ENCODE peak calls at places on chromosome 9, in seven cellular contexts. Z is left ventricle myocardium inferior, O is AG04450, K is body of pancreas, V is HCT116, F is uterus, L is BE2C. D is an unnamed sample. For H3K27me3, the result is how much of the 10 kb centered on the place peaks cover.

GRCh38 chr9:75238311-75238976 is 150.1 kb downstream of the OSTF1 start:
- DNase-seq in Z (no peak), O (peak), K (peak), V (peak), F (no peak), L (peak), D (peak)

GRCh38 chr9:7756088-7756487 is 43.5 kb downstream of the DMAC1 start:
- DNase-seq in Z (no peak), O (no peak), K (no peak), V (no peak), F (no peak), L (no peak), D (no peak)

GRCh38 chr9:15225564-15226126 is 81.4 kb downstream of the TTC39B start:
- DNase-seq in Z (no peak), O (no peak), K (no peak), V (no peak), F (no peak), L (no peak), D (no peak)

GRCh38 chr9:121286973-121287721 is 19.2 kb downstream of the GSN start:
- DNase-seq in Z (peak), O (peak), K (peak), V (peak), F (peak), L (peak), D (peak)

GRCh38 chr9:91038483-91039124 is 237.0 kb downstream of the SYK start:
- DNase-seq in Z (no peak), O (no peak), K (no peak), V (no peak), F (no peak), L (no peak), D (no peak)

GRCh38 chr9:11163843-11164242 is 551.0 kb upstream of the PTPRD start:
- DNase-seq in Z (no peak), O (no peak), K (no peak), V (no peak), F (no peak), L (no peak), D (no peak)

GRCh38 chr9:110148384-110148783 is 59.6 kb downstream of the C9orf152 start:
- DNase-seq in Z (no peak), O (no peak), K (no peak), V (no peak), F (no peak), L (no peak), D (no peak)

GRCh38 chr9:133979921-133980863 is 11.9 kb downstream of the VAV2 start:
- DNase-seq in Z (peak), O (no peak), K (peak), V (no peak), F (no peak), L (peak), D (no peak)

GRCh38 chr9:23820731-23821399 is 5.2 kb downstream of the ELAVL2 start:
- DNase-seq in Z (no peak), O (no peak), K (no peak), V (no peak), F (no peak), L (peak), D (no peak)

GRCh38 chr9:5626727-5627634 is 1.9 kb upstream of the RIC1 start:
- DNase-seq in Z (peak), O (no peak), K (no peak), V (no peak), F (no peak), L (peak), D (peak)

GRCh38 chr9:136691316-136692189 is 4.3 kb upstream of the AGPAT2 start:
- DNase-seq in Z (no peak), O (no peak), K (no peak), V (no peak), F (no peak), L (no peak), D (no peak)

GRCh38 chr9:107710988-107711387 is 221.4 kb upstream of the KLF4 start:
- DNase-seq in Z (no peak), O (no peak), K (no peak), V (no peak), F (no peak), L (no peak), D (no peak)

GRCh38 chr9:80004687-80005086 is 432.9 kb downstream of the TLE4 start:
- DNase-seq in Z (no peak), O (no peak), K (no peak), V (no peak), F (no peak), L (no peak), D (no peak)

GRCh38 chr9:73180373-73180772 is 28.7 kb downstream of the ANXA1 start:
- DNase-seq in Z (no peak), O (no peak), K (no peak), V (no peak), F (no peak), L (no peak), D (no peak)

GRCh38 chr9:128124873-128125574 is 2.5 kb downstream of the PTGES2 start:
- DNase-seq in Z (peak), O (peak), K (peak), V (peak), F (no peak), L (peak), D (peak)

GRCh38 chr9:84875193-84875592 is 205.7 kb downstream of the NTRK2 start:
- DNase-seq in Z (no peak), O (no peak), K (no peak), V (no peak), F (no peak), L (no peak), D (no peak)

GRCh38 chr9:18359335-18359734 is 114.6 kb upstream of the ADAMTSL1 start:
- DNase-seq in Z (no peak), O (no peak), K (no peak), V (no peak), F (no peak), L (no peak), D (no peak)

GRCh38 chr9:127664678-127665507 is 41.9 kb upstream of the CFAP157 start:
- DNase-seq in Z (no peak), O (no peak), K (no peak), V (no peak), F (no peak), L (peak), D (peak)

GRCh38 chr9:86540999-86541398 is 186.8 kb upstream of the TUT7 start:
- DNase-seq in Z (no peak), O (no peak), K (no peak), V (no peak), F (no peak), L (no peak), D (no peak)

GRCh38 chr9:77003366-77003765 is 16.1 kb upstream of the FOXB2 start:
- DNase-seq in Z (no peak), O (no peak), K (no peak), V (no peak), F (no peak), L (no peak), D (peak)

GRCh38 chr9:34957492-34958410 is at the start of gene PHF24:
- DNase-seq in Z (no peak), O (no peak), K (no peak), V (no peak), F (no peak), L (peak), D (no peak)

GRCh38 chr9:3788211-3788610 is 262.4 kb upstream of the RFX3 start:
- DNase-seq in Z (no peak), O (no peak), K (no peak), V (no peak), F (no peak), L (no peak), D (no peak)

GRCh38 chr9:17082343-17082742 is 52.5 kb upstream of the CNTLN start:
- DNase-seq in Z (no peak), O (peak), K (no peak), V (no peak), F (peak), L (peak), D (no peak)

GRCh38 chr9:119959846-119960545 is 590.8 kb upstream of the BRINP1 start:
- DNase-seq in Z (no peak), O (no peak), K (no peak), V (no peak), F (no peak), L (no peak), D (no peak)

GRCh38 chr9:81521892-81522291 is 167.5 kb downstream of the TLE1 start:
- DNase-seq in Z (no peak), O (no peak), K (no peak), V (no peak), F (no peak), L (no peak), D (no peak)

GRCh38 chr9:96135071-96135825 is 166.7 kb downstream of the HSD17B3 start:
- DNase-seq in Z (no peak), O (peak), K (no peak), V (no peak), F (no peak), L (no peak), D (no peak)

GRCh38 chr9:136947955-136948510 is 3.0 kb downstream of the C8G start:
- DNase-seq in Z (peak), O (no peak), K (no peak), V (peak), F (no peak), L (peak), D (no peak)

GRCh38 chr9:91162784-91163440 is 198.8 kb downstream of the AUH start:
- DNase-seq in Z (no peak), O (no peak), K (no peak), V (no peak), F (no peak), L (no peak), D (no peak)

GRCh38 chr9:68979538-68980314 is 34.2 kb downstream of the PRKACG start:
- DNase-seq in Z (peak), O (no peak), K (peak), V (no peak), F (no peak), L (no peak), D (no peak)

GRCh38 chr9:10282084-10282483 is 330.7 kb downstream of the PTPRD start:
- DNase-seq in Z (no peak), O (no peak), K (no peak), V (no peak), F (no peak), L (no peak), D (no peak)

GRCh38 chr9:121860213-121860612 is 208.8 kb downstream of the DAB2IP start:
- DNase-seq in Z (no peak), O (no peak), K (no peak), V (no peak), F (no peak), L (no peak), D (no peak)

GRCh38 chr9:109483771-109484442 is 14.2 kb downstream of the PTPN3 start:
- DNase-seq in Z (no peak), O (no peak), K (no peak), V (no peak), F (no peak), L (no peak), D (no peak)

DNA sequence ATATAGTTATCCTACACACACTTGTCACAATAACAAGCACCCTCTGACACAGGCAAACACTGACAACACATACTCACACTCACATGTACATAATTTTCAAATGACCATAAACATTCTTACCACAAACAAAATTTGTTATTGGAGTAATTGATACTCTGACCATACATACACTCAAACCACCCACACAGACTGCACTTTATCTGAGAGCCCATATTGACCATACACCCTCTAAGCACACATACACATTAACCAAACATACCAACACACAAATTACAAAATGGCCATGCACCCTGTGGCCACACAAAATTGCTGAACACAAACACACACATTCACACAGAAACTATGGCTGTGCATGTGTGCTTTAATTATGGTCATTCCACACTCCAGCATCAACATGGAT is 79.1 kb upstream of the FAM120A start:
- DNase-seq in Z (no peak), O (no peak), K (no peak), V (no peak), F (no peak), L (no peak), D (no peak)
- TF ChIP-seq CTCF in Z (no peak), O (no peak), K (no peak), V (no peak), F (no peak), L (no peak), D (no peak)

GRCh38 chr9:93942176-93942575 is 13.0 kb downstream of the BARX1 start:
- DNase-seq in Z (no peak), O (no peak), K (no peak), V (no peak), F (no peak), L (no peak), D (no peak)

GRCh38 chr9:93945400-93946337 is 9.5 kb downstream of the BARX1 start:
- DNase-seq in Z (no peak), O (no peak), K (no peak), V (no peak), F (no peak), L (no peak), D (no peak)

GRCh38 chr9:93944011-93944410 is 11.1 kb downstream of the BARX1 start:
- DNase-seq in Z (no peak), O (no peak), K (no peak), V (no peak), F (no peak), L (no peak), D (no peak)

GRCh38 chr9:93940951-93941350 is 14.2 kb downstream of the BARX1 start:
- DNase-seq in Z (no peak), O (no peak), K (no peak), V (no peak), F (no peak), L (no peak), D (no peak)

DNA sequence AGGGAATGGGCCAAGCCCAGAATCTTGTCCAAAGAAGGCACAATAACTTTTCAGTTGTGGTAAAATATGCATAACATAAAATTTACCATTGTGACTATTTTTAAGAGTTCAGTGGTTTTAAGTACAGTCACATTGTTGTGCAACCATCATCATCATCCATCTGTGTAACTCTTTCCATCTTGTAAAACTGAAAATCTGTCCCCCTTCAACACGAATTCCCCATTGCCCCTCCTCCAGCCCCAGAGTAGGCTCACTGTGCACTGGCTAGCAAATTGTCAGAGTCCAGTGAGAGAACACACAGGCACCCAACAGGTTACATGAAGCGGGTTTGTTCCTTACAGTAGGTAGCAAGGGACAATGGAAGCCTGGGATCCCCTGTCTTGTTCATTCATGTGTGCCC is 13.7 kb downstream of the BARX1 start:
- DNase-seq in Z (no peak), O (no peak), K (no peak), V (no peak), F (no peak), L (no peak), D (no peak)
- H3K27me3 ChIP-seq in Z (half or more), O (under half), K (under half), V (under half), F (under half), L (under half), D (under half)

GRCh38 chr9:2622361-2623045 is 916 bp downstream of the VLDLR start:
- DNase-seq in Z (peak), O (no peak), K (peak), V (no peak), F (peak), L (peak), D (no peak)
- TF ChIP-seq CTCF in Z (no peak), O (no peak), K (no peak), V (no peak), F (no peak), L (no peak), D (no peak)

DNA sequence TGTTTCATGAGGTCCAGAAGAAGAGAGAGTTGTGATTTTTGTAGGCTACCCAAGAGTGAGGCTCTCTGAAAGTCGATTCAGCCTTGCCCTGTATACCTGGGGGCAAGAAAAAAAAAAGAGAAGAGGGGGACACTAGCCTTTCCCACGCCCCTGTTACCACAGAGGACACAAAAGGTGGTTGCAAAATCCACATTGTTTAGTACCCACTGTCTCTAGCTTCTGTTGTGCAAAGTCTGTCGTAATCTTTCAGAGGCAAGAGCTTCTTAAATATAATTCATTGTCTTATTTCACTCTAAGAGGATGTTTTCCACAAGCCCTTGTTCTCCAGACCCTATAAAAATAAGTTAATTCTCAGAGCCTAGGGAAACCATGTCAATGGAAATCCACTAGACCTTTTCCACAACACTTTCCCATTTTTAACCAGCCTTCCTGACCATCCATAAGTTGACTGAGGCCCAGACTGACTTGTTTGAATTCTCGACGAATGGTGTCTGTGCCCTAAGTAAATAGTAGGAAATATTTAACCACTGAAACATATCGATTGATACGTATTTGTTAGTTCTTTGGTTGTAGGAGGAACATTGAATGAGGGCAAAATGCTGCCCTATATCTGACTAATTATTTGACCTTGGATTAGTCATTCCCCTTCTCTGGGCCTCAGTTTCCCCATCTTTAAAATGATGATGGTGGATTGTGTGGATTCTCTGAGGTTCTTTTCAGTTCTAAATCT is 182.7 kb downstream of the PAPPA start:
- DNase-seq in Z (no peak), O (no peak), K (no peak), V (no peak), F (no peak), L (no peak), D (no peak)
- H3K27me3 ChIP-seq in Z (under half), O (under half), K (under half), V (half or more), F (under half), L (under half), D (under half)

DNA sequence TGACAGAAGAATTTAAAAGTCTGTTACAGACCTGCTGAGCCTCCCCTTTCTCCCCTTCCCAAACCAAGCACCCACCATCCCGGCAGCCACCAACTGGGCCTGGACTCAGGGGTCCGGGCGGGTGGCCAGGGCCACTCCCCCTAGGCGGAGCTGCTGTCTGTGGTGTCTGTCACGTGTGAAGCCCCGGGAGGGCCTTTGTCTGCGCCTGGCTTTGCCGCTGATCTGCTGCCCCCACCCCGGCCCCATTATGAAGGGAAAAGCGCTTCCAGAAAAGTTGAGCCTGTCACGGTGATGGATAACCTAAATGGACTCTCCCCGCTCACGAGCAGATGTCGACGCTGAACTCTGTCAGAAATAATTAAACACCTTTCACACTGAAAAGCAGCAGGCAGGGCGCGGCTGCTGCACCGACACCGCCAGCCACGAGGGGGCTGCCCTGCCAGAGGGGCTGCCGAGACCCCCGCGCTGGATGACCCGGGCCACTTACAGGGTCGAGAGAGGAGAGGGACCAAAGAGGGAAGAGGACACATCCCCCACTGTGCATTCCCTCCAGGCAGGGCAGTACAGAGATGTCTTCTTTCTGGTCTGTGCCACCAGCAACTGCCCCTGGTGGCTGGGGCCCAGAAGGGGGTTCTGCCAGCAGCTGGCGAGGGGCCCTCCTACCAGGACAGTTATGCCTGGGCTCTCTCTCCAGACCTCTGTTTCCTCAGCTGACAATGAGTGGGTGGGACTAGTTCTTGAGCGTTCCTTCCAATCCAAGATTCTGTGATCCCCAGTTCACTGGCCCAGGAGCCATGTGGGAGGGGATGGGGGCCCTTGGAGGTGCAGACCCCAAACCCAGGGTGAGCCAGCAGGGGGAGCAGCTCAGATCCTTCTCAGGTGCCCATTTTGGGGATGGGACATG is 36.0 kb upstream of the BARHL1 start:
- DNase-seq in Z (peak), O (no peak), K (peak), V (no peak), F (no peak), L (peak), D (no peak)
- TF ChIP-seq CTCF in Z (peak), O (peak), K (no peak), V (peak), F (no peak), L (peak), D (no peak)

DNA sequence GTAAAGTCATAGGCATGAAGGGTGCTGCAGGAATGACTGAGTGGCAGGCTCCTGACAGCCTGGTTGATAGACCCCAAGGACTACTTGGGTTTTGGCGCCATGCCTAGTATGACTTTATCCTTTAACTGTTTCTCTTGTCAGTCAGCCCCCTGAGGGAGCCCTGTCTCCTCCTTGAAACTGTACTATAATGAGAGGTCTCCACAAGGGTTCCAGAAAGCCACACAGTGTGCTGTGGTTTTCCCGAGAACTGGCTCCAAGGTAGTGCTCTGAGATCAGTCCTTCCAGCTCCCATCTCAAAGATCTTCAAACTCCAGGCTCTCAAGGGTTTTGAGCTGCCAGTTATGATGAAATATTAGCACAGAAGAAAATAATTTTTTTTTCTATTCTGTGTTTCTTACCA is 26.7 kb upstream of the TNC start:
- DNase-seq in Z (no peak), O (no peak), K (no peak), V (no peak), F (no peak), L (no peak), D (no peak)
- H3K27me3 ChIP-seq in Z (under half), O (under half), K (under half), V (under half), F (under half), L (under half), D (under half)

GRCh38 chr9:98536542-98537173 is 172.1 kb downstream of the GABBR2 start:
- DNase-seq in Z (no peak), O (no peak), K (no peak), V (no peak), F (no peak), L (peak), D (no peak)
- TF ChIP-seq CTCF in Z (no peak), O (peak), K (no peak), V (peak), F (no peak), L (peak), D (no peak)